ENCODE peak calls at places on chromosomes 1 and 21, in five cellular contexts. G is pancreas, Q is lower lobe of right lung, I is tibial nerve, Y is GM23248. H is an unnamed sample.

GRCh38 chr1:61445269-61445825 is 279.6 kb downstream of the TM2D1 start:
- DNase-seq in Q (no peak), Y (no peak), I (no peak), G (no peak), H (no peak)

GRCh38 chr21:32702702-32703101 is 25.1 kb downstream of the SYNJ1 start:
- DNase-seq in Y (peak; percentile 71), I (no peak), Q (no peak), G (no peak), H (no peak)

GRCh38 chr1:8155528-8156186 is 129.5 kb upstream of the ERRFI1 start:
- DNase-seq in Q (peak; percentile 47), I (no peak), G (no peak), Y (peak; percentile 47), H (no peak)

GRCh38 chr1:3312894-3313578 is 141.4 kb upstream of the ARHGEF16 start:
- DNase-seq in G (no peak), I (peak; percentile 89), Q (peak; percentile 90), Y (peak; percentile 100), H (no peak)

GRCh38 chr1:211326528-211327340 is at the start of gene TRAF5:
- DNase-seq in I (peak; percentile 42), Q (peak; percentile 71), Y (peak; percentile 72), G (peak; percentile 83), H (no peak)

GRCh38 chr1:205043866-205044265 is 854 bp downstream of the CNTN2 start:
- DNase-seq in I (no peak), G (no peak), Q (no peak), Y (no peak), H (no peak)

GRCh38 chr1:154594811-154595210 is 13.2 kb downstream of the ADAR start:
- DNase-seq in Q (no peak), Y (no peak), I (no peak), G (no peak), H (no peak)

GRCh38 chr21:29176721-29177120 is 46.3 kb downstream of the MAP3K7CL start:
- DNase-seq in Q (no peak), I (no peak), Y (no peak), G (no peak), H (no peak)

GRCh38 chr21:45547211-45547900 is 5.1 kb upstream of the SLC19A1 start:
- DNase-seq in Y (no peak), G (peak; percentile 6), I (no peak), Q (no peak), H (no peak)

GRCh38 chr1:117113199-117113598 is 8.3 kb downstream of the TRIM45 start:
- DNase-seq in Y (no peak), G (no peak), I (no peak), Q (no peak), H (no peak)

DNA sequence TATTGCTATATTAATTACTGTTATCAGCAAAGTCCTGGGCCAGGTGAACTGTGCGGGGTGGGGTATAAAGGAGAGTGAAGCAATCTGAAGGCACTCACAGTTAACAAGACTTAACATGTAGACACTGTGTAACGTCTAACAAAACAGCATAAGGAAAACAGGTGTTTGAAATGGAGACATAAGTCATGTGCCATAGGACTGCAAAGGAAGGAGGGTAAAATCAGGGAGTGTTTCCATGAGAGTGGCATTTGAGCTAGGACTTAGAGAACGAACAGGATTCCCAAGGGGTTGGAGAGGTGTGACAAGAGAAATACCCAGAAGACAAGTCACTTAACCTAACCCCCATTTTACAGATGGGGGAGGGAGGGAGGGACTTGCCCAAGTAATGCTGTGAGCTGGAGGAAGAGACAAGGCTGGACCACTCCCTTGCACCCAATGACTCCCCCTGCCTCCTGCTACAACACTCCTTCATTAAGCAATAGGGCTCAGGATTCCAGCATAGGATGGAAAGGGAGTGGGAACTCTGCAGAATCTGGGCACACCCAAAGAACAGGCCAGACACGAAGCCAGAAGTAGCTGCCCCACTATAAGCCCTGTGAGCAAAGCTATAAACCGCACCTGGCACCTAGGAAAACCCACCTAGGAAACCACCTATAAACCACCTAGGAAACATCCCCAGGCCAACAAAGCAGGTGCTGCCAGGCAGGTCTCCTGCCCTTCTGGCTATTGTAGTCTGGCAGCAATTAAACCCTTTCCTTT is 6.6 kb downstream of the PEF1 start:
- DNase-seq in Q (no peak), I (no peak), G (no peak), Y (no peak), H (no peak)
- H3K27ac ChIP-seq in Q (no peak overlapping the region), I (no peak overlapping the region), G (no peak overlapping the region), Y (no peak overlapping the region), H (no peak overlapping the region)

GRCh38 chr1:236896716-236897115 is 101.6 kb downstream of the MTR start:
- DNase-seq in G (no peak), Y (no peak), I (no peak), Q (no peak), H (no peak)
- H3K27ac ChIP-seq in G (no peak overlapping the region), Y (no peak overlapping the region), I (no peak overlapping the region), Q (no peak overlapping the region), H (no peak overlapping the region)

DNA sequence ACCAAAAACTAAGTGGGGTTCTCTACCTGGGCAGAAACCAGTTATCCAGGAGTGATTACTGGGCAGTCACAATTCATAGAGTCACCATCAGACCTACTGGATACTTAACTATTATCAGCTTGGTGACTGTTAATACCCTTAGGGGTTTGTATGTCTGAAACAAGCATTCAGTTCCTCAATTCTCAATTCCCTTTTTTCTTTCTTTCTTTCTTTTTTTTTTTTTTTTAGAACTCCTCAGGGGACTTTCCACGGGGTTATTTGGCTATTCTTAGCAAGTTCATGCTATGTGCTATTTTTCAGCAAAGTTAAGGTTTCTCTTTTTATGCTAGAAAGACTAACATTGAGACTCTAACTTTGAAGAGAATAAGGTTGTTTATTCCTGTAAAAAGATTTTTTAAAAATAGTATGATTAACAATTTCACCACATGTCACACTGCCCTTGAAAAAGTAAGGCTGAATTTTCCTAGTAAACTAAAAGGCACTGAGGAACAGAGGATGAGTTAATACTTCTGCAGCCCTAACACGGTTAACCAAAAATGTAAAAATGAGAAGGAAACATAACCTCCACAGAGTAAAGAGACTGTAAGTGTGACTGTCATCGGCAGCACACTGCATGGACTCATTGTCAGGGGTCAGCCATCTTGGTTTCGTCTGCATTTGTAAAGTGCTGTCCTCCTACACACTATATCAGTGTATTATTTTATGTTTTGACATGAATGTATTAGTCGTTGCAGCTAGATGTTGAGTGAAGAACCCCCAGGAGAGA is 310.2 kb downstream of the NTNG1 start:
- DNase-seq in Y (no peak), G (no peak), I (no peak), Q (no peak), H (no peak)
- H3K27ac ChIP-seq in Y (no peak overlapping the region), G (no peak overlapping the region), I (no peak overlapping the region), Q (no peak overlapping the region), H (no peak overlapping the region)

GRCh38 chr1:219926363-219926998 is 1.9 kb downstream of the SLC30A10 start:
- DNase-seq in Q (no peak), G (no peak), Y (no peak), I (no peak), H (no peak)
- H3K27ac ChIP-seq in Q (no peak overlapping the region), G (no peak overlapping the region), Y (no peak overlapping the region), I (no peak overlapping the region), H (no peak overlapping the region)

GRCh38 chr1:118990513-118991131 is 2.5 kb upstream of the TBX15 start:
- DNase-seq in G (no peak), I (no peak), Q (no peak), Y (no peak), H (no peak)
- H3K27ac ChIP-seq in G (no peak overlapping the region), I (no peak overlapping the region), Q (no peak overlapping the region), Y (peak overlapping the region; percentile 96), H (no peak overlapping the region)

GRCh38 chr1:40257688-40258444 is at the start of gene ZMPSTE24:
- DNase-seq in Y (peak; percentile 97), Q (peak; percentile 95), G (peak; percentile 92), I (peak; percentile 90), H (peak; percentile 91)

GRCh38 chr1:40255231-40255630 is 2.8 kb upstream of the ZMPSTE24 start:
- DNase-seq in G (no peak), Y (no peak), Q (no peak), I (no peak), H (no peak)

GRCh38 chr1:40257313-40257687 is 736 bp upstream of the ZMPSTE24 start:
- DNase-seq in Y (peak; percentile 62), I (no peak), Q (no peak), G (no peak), H (peak; percentile 1)

GRCh38 chr1:40258445-40258769 is 371 bp downstream of the ZMPSTE24 start:
- DNase-seq in I (no peak), Q (no peak), Y (peak; percentile 42), G (no peak), H (peak; percentile 1)

GRCh38 chr1:40256401-40257084 is 1.5 kb upstream of the ZMPSTE24 start:
- DNase-seq in Y (peak; percentile 14), G (no peak), Q (no peak), I (no peak), H (no peak)
- H3K27ac ChIP-seq in Y (peak overlapping the region; percentile 94), G (peak overlapping the region; percentile 96), Q (peak overlapping the region; percentile 98), I (no peak overlapping the region), H (no peak overlapping the region)

GRCh38 chr1:7098641-7099040 is 313.4 kb downstream of the CAMTA1 start:
- DNase-seq in Q (no peak), G (no peak), I (no peak), Y (no peak), H (no peak)
- H3K27ac ChIP-seq in Q (no peak overlapping the region), G (no peak overlapping the region), I (no peak overlapping the region), Y (no peak overlapping the region), H (no peak overlapping the region)

GRCh38 chr1:234977891-234978396 is 150.7 kb downstream of the TOMM20 start:
- DNase-seq in Q (no peak), Y (no peak), G (no peak), I (no peak), H (no peak)
- H3K27ac ChIP-seq in Q (peak overlapping the region; percentile 93), Y (peak overlapping the region; percentile 99), G (peak overlapping the region; percentile 91), I (peak overlapping the region; percentile 73), H (no peak overlapping the region)

DNA sequence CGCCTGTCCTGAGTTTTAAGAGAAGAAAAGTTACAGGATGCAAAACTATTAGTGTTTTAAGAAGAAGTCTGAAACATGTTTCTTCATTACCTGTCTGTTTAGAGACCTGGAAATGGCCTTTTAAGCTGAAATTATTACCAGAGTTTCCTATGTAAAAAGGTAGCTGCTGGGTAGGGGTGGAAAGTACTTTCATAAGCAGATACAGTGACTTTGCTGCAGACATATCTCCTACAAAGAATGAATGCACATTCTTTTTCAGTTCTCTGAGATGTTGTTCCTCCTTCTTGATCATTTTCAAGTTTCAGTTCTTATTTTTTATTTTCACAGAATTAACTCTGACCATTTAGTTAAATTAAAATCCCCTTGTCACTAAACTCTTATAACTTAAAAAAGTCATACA is 1329.6 kb downstream of the KCNT2 start:
- DNase-seq in Y (no peak), Q (no peak), G (no peak), I (no peak), H (no peak)
- H3K27ac ChIP-seq in Y (no peak overlapping the region), Q (no peak overlapping the region), G (no peak overlapping the region), I (no peak overlapping the region), H (no peak overlapping the region)

H was measured in iPS DF 6.9.